ENCODE peak calls at places on chromosomes 7 and 10, in four cellular contexts. B is GM23248, F is hepatocyte, N is GM23338. D is an unnamed sample.

GRCh38 chr10:132489704-132490534 is 47.7 kb upstream of the INPP5A start:
- DNase-seq in B (no peak), F (no peak), N (no peak), D (no peak)

GRCh38 chr10:132925614-132926013 is 16.8 kb downstream of the CFAP46 start:
- DNase-seq in B (no peak), F (no peak), N (no peak), D (no peak)

GRCh38 chr7:25083201-25083600 is 41.9 kb downstream of the CYCS start:
- DNase-seq in B (no peak), F (no peak), N (no peak), D (no peak)

GRCh38 chr7:3194501-3195141 is 106.4 kb upstream of the SDK1 start:
- DNase-seq in B (no peak), F (peak; percentile 64), N (peak; percentile 97), D (no peak)

GRCh38 chr10:110862961-110863360 is 8.8 kb upstream of the PDCD4 start:
- DNase-seq in B (no peak), F (no peak), N (no peak), D (no peak)

GRCh38 chr10:5283305-5284158 is 81.2 kb upstream of the UCN3 start:
- DNase-seq in B (peak; percentile 81), F (peak; percentile 74), N (peak; percentile 83), D (peak; percentile 75)

GRCh38 chr10:59773088-59773487 is 19.8 kb upstream of the MRLN start:
- DNase-seq in B (no peak), F (no peak), N (no peak), D (no peak)

GRCh38 chr7:11648980-11649379 is 183.0 kb downstream of the THSD7A start:
- DNase-seq in B (no peak), F (no peak), N (no peak), D (no peak)

GRCh38 chr10:122780391-122780790 is 65.3 kb downstream of the CUZD1 start:
- DNase-seq in B (peak; percentile 46), F (no peak), N (no peak), D (no peak)

GRCh38 chr10:59799421-59799820 is 46.2 kb upstream of the MRLN start:
- DNase-seq in B (no peak), F (no peak), N (no peak), D (no peak)

GRCh38 chr7:40760997-40761396 is 626.2 kb downstream of the SUGCT start:
- DNase-seq in B (no peak), F (no peak), N (no peak), D (no peak)

GRCh38 chr7:143361552-143362125 is 874 bp downstream of the FAM131B start:
- DNase-seq in B (peak; percentile 31), F (no peak), N (peak; percentile 69), D (no peak)

GRCh38 chr7:155002411-155003214 is at the start of gene PAXIP1:
- DNase-seq in B (peak; percentile 64), F (peak; percentile 88), N (peak; percentile 68), D (peak; percentile 77)

GRCh38 chr7:1712907-1713501 is 42.9 kb downstream of the ELFN1 start:
- DNase-seq in B (no peak), F (no peak), N (no peak), D (no peak)

GRCh38 chr10:35409094-35409582 is 72.8 kb downstream of the CCNY start:
- DNase-seq in B (peak; percentile 92), F (no peak), N (no peak), D (no peak)

GRCh38 chr7:125878235-125878928 is 948.8 kb upstream of the POT1 start:
- DNase-seq in B (no peak), F (no peak), N (no peak), D (peak; percentile 86)

GRCh38 chr7:95590387-95591248 is 5.7 kb downstream of the PDK4 start:
- DNase-seq in B (no peak), F (no peak), N (no peak), D (no peak)

GRCh38 chr10:62734781-62735463 is 69.6 kb upstream of the ADO start:
- DNase-seq in B (no peak), F (no peak), N (no peak), D (no peak)

GRCh38 chr10:112369495-112370423 is 4.2 kb upstream of the ACSL5 start:
- DNase-seq in B (no peak), F (no peak), N (no peak), D (peak; percentile 20)

GRCh38 chr7:142611566-142612250 is 137.6 kb upstream of the PRSS1 start:
- DNase-seq in B (peak; percentile 17), F (peak; percentile 19), N (no peak), D (no peak)

GRCh38 chr7:135147899-135148721 is at the start of gene TMEM140:
- DNase-seq in B (peak; percentile 70), F (peak; percentile 76), N (no peak), D (peak; percentile 96)

GRCh38 chr7:135147341-135147898 is 452 bp upstream of the TMEM140 start:
- DNase-seq in B (peak; percentile 46), F (peak; percentile 29), N (no peak), D (peak; percentile 82)

GRCh38 chr7:135143874-135144668 is 3.8 kb upstream of the TMEM140 start:
- DNase-seq in B (no peak), F (no peak), N (no peak), D (no peak)
- H3K4me1 ChIP-seq in B (peaks cover 4% of the 10 kb centered on the region), F (peaks cover 4% of the 10 kb centered on the region), N (no peaks in the 10 kb centered on the region), D (peaks cover 19% of the 10 kb centered on the region)

GRCh38 chr7:46123-46829 is 146.1 kb upstream of the FAM20C start:
- DNase-seq in B (no peak), F (no peak), N (no peak), D (no peak)

GRCh38 chr7:46830-47140 is 145.6 kb upstream of the FAM20C start:
- DNase-seq in B (no peak), F (no peak), N (no peak), D (no peak)

GRCh38 chr7:43791-44540 is 148.4 kb upstream of the FAM20C start:
- DNase-seq in B (no peak), F (no peak), N (no peak), D (no peak)

GRCh38 chr7:44541-44896 is 147.9 kb upstream of the FAM20C start:
- DNase-seq in B (no peak), F (no peak), N (no peak), D (no peak)

GRCh38 chr7:45120-46090 is 147.0 kb upstream of the FAM20C start:
- DNase-seq in B (peak; percentile 20), F (no peak), N (no peak), D (no peak)
- TF ChIP-seq EZH2phosphoT487 in B (no peak), F (no peak), N (no peak), D (no peak)

DNA sequence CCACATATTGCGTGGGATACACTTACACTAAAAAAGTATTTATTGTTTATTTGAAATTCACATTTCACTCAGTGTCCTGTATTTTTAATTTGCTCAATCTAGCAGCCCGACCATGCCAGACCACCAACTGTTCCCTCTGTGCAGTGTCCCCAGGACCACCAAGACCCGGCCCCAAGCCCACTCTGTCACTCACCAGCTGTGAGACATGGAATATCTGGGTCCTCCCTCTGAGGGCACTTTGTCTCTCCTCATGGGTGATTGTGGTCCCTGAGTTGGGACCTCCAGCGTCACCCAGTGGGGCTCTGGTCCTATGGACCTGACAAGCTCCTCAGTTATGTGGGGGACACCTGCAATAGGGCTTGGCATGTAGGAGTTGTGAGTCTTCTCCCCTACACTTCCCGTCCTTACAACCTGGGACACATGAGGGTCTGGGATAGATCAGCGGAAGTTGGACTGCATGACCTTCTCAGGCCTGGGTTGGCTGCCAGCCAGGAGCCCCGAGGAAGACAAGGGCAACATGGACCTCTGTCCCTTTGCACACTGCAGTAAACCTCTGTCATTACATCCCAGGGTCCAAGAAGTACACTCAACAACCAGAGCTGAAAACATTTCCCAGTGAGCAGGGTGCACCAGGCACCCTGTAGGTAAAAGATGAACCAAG is 12.1 kb downstream of the C10orf71 start:
- DNase-seq in B (no peak), F (no peak), N (no peak), D (no peak)
- H3K4me1 ChIP-seq in B (no peaks in the 10 kb centered on the region), F (no peaks in the 10 kb centered on the region), N (no peaks in the 10 kb centered on the region), D (no peaks in the 10 kb centered on the region)

DNA sequence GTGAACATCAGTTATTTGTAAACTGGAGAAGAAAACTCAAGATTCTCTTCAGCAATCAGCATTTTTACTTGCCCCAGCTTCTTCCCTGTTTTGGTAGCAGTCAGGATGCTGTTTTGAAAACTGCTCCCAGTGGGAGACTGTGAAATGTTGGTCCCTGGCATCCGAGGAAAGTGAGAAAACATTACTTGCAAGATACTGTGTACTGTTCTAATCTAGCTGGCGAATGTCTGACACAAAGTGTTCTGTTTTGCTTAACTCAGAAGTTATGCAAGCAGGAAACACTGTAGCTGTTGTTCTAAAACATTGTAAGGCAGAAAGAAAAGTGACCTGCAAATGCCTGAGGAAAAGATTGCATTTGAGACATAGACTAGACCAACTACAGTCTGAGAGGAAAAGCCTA is 171.8 kb upstream of the POM121L12 start:
- DNase-seq in B (no peak), F (peak; percentile 6), N (no peak), D (no peak)
- TF ChIP-seq EZH2phosphoT487 in B (no peak), F (no peak), N (no peak), D (no peak)